ENCODE peak calls at places on chromosomes 12 and 14, in nine cellular contexts. I, O, Z, H, G, B, E, J and T are unnamed samples.

GRCh38 chr14:55752580-55753365 is 172.8 kb downstream of the KTN1 start:
- DNase-seq in J (peak; percentile 89), E (no peak), Z (peak; percentile 87), B (peak; percentile 100), G (no peak), H (no peak), I (no peak), O (no peak), T (peak; percentile 89)

GRCh38 chr12:119258149-119258548 is 76.4 kb upstream of the CCDC60 start:
- DNase-seq in Z (no peak), I (no peak), H (no peak), O (no peak), E (no peak), G (no peak), B (no peak), J (no peak), T (no peak)

GRCh38 chr12:16612647-16613046 is 6.7 kb upstream of the LMO3 start:
- DNase-seq in B (peak; percentile 26), H (no peak), O (no peak), I (no peak), Z (no peak), J (no peak), E (no peak), G (no peak), T (peak; percentile 82)

GRCh38 chr12:3458041-3458440 is 33.0 kb upstream of the PRMT8 start:
- DNase-seq in J (no peak), B (peak; percentile 68), G (peak; percentile 50), Z (no peak), O (no peak), H (no peak), I (no peak), E (no peak), T (peak; percentile 96)

GRCh38 chr14:22974530-22975313 is 7.6 kb downstream of the AJUBA start:
- DNase-seq in I (no peak), O (peak; percentile 20), H (no peak), B (no peak), G (no peak), J (no peak), Z (no peak), E (no peak), T (no peak)

GRCh38 chr12:5830121-5830520 is 114.9 kb downstream of the ANO2 start:
- DNase-seq in B (no peak), J (no peak), I (no peak), O (no peak), Z (no peak), G (no peak), E (no peak), H (no peak), T (no peak)

GRCh38 chr14:102776761-102777710 is at the start of gene TRAF3:
- DNase-seq in B (peak; percentile 58), I (peak; percentile 71), E (no peak), G (no peak), O (no peak), Z (peak; percentile 70), J (peak; percentile 77), H (no peak), T (peak; percentile 71)

GRCh38 chr12:113467154-113467513 is 4.5 kb downstream of the LHX5 start:
- DNase-seq in O (no peak), B (no peak), Z (no peak), J (no peak), E (no peak), H (no peak), I (no peak), G (no peak), T (peak; percentile 27)

GRCh38 chr12:53670966-53671365 is 4.9 kb downstream of the ATP5MC2 start:
- DNase-seq in G (no peak), B (no peak), I (no peak), Z (no peak), J (peak; percentile 8), E (no peak), O (no peak), H (no peak), T (peak; percentile 21)

GRCh38 chr12:3869448-3869847 is 3.8 kb downstream of the PARP11 start:
- DNase-seq in H (no peak), I (no peak), O (no peak), G (no peak), Z (no peak), B (no peak), J (no peak), E (no peak), T (no peak)

GRCh38 chr14:99339551-99339950 is 67.6 kb upstream of the BCL11B start:
- DNase-seq in B (no peak), E (no peak), J (no peak), I (no peak), O (no peak), Z (no peak), H (no peak), G (no peak), T (no peak)

GRCh38 chr14:53183611-53184010 is 30.5 kb upstream of the DDHD1 start:
- DNase-seq in B (no peak), J (peak; percentile 20), I (no peak), Z (no peak), E (no peak), H (no peak), G (no peak), O (no peak), T (no peak)

GRCh38 chr14:60092516-60092915 is 793 bp downstream of the PCNX4 start:
- DNase-seq in E (peak; percentile 39), Z (no peak), B (peak; percentile 65), G (no peak), J (peak; percentile 59), H (no peak), O (no peak), I (no peak), T (peak; percentile 29)

GRCh38 chr12:29070309-29070708 is 78.8 kb upstream of the FAR2 start:
- DNase-seq in O (no peak), Z (no peak), E (no peak), B (no peak), I (no peak), J (no peak), G (no peak), H (no peak), T (no peak)

GRCh38 chr14:92565718-92566115 is 52.1 kb downstream of the RIN3 start:
- DNase-seq in I (no peak), Z (no peak), B (peak; percentile 73), O (no peak), J (no peak), H (no peak), G (no peak), E (no peak), T (peak; percentile 82)

GRCh38 chr12:53989227-53990113 is 4.5 kb downstream of the HOXC10 start:
- DNase-seq in O (no peak), E (peak; percentile 56), I (no peak), B (peak; percentile 77), G (no peak), H (no peak), Z (no peak), J (peak; percentile 66), T (peak; percentile 62)

GRCh38 chr12:105705765-105706164 is 375.3 kb downstream of the C12orf75 start:
- DNase-seq in J (peak; percentile 86), H (peak; percentile 45), O (peak; percentile 38), G (peak; percentile 33), E (peak; percentile 36), Z (peak; percentile 41), B (peak; percentile 61), I (no peak), T (peak; percentile 69)

DNA sequence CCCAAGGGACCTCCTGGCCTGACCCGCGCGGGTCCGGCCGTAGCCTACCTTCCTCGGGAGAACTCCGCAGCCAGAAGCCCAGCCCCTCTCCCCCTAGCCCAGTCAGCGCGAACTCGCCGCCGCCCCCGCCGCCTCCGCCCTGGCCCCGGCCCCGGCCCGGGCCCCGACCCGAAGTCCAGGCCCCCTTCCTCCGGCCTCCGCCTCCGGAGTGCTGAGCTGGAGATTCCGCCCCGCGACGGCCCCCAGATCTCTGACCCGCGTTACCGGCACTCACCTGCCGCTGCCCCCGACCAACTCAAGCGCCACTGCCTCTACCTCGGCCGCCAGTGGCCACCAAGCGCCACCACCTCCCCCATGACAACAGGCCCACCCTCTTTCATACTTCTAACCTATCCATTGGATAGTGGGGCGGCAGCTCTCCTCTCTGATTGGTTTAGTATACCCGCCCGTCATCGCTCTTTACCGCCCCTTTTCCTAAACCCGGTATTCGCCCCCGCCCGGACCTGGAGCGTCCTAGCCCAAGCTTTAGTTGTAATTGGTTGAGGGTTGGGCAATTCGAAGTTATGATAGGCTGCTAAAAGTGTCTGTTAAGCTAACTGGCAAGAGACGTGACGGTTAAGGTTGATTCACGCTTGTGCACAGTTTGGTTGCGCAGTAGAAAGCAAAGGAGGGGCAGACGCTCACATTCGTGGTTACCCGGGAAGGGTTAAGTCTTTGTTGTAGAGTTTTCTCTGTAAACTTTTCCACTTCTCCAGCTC is at the start of gene NUMB:
- DNase-seq in Z (peak; percentile 98), H (peak; percentile 99), G (peak; percentile 100), B (peak; percentile 100), E (peak; percentile 99), J (peak; percentile 100), I (peak; percentile 96), O (peak; percentile 99), T (peak; percentile 100)
- TF ChIP-seq CTCF in Z (no peak), H (peak; percentile 26), G (no peak), B (no peak), E (no peak), J (no peak), I (peak; percentile 25), O (no peak), T (no peak)

GRCh38 chr14:90556050-90556477 is 159.2 kb downstream of the CALM1 start:
- DNase-seq in O (no peak), G (no peak), H (no peak), B (no peak), E (peak; percentile 29), J (peak; percentile 48), Z (peak; percentile 57), I (peak; percentile 59), T (no peak)
- H3K4me3 ChIP-seq in O (no peak overlapping the region), G (no peak overlapping the region), H (no peak overlapping the region), B (no peak overlapping the region), E (peak overlapping the region; percentile 18), J (peak overlapping the region; percentile 46), Z (peak overlapping the region; percentile 18), I (peak overlapping the region; percentile 39), T (no peak overlapping the region)

DNA sequence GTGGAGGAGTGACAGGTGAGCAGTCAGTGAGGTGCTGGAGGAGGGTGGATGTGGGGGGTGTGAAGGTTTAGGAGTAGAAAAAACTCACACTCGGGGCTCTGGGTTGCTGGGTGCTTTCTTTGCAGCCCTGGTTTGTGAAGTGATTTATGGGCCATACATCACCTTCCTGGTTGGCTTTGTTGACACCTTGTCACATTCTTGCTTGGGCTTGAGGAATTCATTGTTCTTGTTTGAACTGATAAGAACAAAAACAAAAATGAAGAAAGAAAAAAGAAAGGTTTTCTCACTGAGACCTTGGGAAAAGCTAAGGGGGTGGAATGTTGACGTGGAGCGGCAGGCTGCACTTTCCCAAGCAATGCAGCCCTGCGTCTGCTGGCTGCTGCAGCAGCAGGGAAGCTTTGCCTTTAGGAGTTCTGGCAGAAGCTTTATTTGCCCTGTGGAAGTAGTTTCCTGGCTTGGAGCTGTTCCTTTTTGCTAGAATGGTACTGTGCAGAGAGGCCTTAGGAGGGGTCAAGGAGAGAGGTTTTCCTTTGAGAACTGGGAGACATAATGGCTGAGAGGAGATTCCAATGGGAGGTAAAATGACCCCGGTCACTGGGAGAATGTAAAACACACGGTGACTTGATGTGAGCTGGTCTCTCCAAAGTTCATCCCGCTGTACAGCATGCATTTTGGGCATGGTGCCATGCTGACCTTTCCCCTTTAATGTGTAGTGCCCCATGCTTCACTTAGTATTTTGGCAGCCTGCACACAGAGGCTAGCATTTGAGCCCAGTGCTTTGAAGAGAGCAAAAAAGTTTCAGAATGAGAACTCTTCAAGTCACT is 52.8 kb downstream of the HMGA2 start:
- DNase-seq in G (no peak), I (no peak), O (no peak), H (no peak), J (peak; percentile 81), E (peak; percentile 49), Z (peak; percentile 41), B (peak; percentile 35), T (no peak)
- TF ChIP-seq CTCF in G (no peak), I (no peak), O (no peak), H (no peak), J (no peak), E (no peak), Z (no peak), B (no peak), T (no peak)

GRCh38 chr12:94614288-94614721 is 36.1 kb downstream of the TMCC3 start:
- DNase-seq in B (peak; percentile 19), J (no peak), H (no peak), O (no peak), E (no peak), Z (no peak), G (no peak), I (no peak), T (no peak)
- H3K4me3 ChIP-seq in B (no peak overlapping the region), J (no peak overlapping the region), H (no peak overlapping the region), O (no peak overlapping the region), E (no peak overlapping the region), Z (no peak overlapping the region), G (no peak overlapping the region), I (no peak overlapping the region), T (no peak overlapping the region)